ENCODE peak calls at places on chromosomes 4 and X, in four cellular contexts. One of them, this sample, is unnamed.

GRCh38 chrX:41559662-41560061 is 112.5 kb downstream of the NYX start:
- DNase-seq in epithelial cell of esophagus: peak; percentile 1
- DNase-seq in pancreas: no peak
- DNase-seq in A549: no peak
- DNase-seq in this sample: peak; percentile 43

GRCh38 chr4:175953960-175954521 is 111.6 kb upstream of the WDR17 start:
- DNase-seq in epithelial cell of esophagus: peak; percentile 11
- DNase-seq in pancreas: no peak
- DNase-seq in A549: no peak
- DNase-seq in this sample: no peak

GRCh38 chr4:53273726-53274125 is 92.1 kb downstream of the SCFD2 start:
- DNase-seq in epithelial cell of esophagus: peak; percentile 7
- DNase-seq in pancreas: no peak
- DNase-seq in A549: no peak
- DNase-seq in this sample: peak; percentile 24

GRCh38 chr4:114264877-114265291 is 285.4 kb upstream of the ARSJ start:
- DNase-seq in epithelial cell of esophagus: peak; percentile 91
- DNase-seq in pancreas: no peak
- DNase-seq in A549: no peak
- DNase-seq in this sample: no peak

GRCh38 chr4:108512615-108513505 is 107.5 kb upstream of the RPL34 start:
- DNase-seq in epithelial cell of esophagus: peak; percentile 43
- DNase-seq in pancreas: no peak
- DNase-seq in A549: no peak
- DNase-seq in this sample: peak; percentile 67

GRCh38 chr4:34200535-34200934 is 2043.8 kb downstream of the ARAP2 start:
- DNase-seq in epithelial cell of esophagus: no peak
- DNase-seq in pancreas: no peak
- DNase-seq in A549: no peak
- DNase-seq in this sample: no peak

GRCh38 chrX:112746812-112747630 is 67.3 kb upstream of the LHFPL1 start:
- DNase-seq in epithelial cell of esophagus: no peak
- DNase-seq in pancreas: no peak
- DNase-seq in A549: no peak
- DNase-seq in this sample: no peak

GRCh38 chr4:107094332-107094731 is 58.2 kb upstream of the DKK2 start:
- DNase-seq in epithelial cell of esophagus: peak; percentile 51
- DNase-seq in pancreas: no peak
- DNase-seq in A549: no peak
- DNase-seq in this sample: no peak

GRCh38 chr4:150211016-150211415 is 132.8 kb downstream of the DCLK2 start:
- DNase-seq in epithelial cell of esophagus: no peak
- DNase-seq in pancreas: peak; percentile 82
- DNase-seq in A549: no peak
- DNase-seq in this sample: no peak

DNA sequence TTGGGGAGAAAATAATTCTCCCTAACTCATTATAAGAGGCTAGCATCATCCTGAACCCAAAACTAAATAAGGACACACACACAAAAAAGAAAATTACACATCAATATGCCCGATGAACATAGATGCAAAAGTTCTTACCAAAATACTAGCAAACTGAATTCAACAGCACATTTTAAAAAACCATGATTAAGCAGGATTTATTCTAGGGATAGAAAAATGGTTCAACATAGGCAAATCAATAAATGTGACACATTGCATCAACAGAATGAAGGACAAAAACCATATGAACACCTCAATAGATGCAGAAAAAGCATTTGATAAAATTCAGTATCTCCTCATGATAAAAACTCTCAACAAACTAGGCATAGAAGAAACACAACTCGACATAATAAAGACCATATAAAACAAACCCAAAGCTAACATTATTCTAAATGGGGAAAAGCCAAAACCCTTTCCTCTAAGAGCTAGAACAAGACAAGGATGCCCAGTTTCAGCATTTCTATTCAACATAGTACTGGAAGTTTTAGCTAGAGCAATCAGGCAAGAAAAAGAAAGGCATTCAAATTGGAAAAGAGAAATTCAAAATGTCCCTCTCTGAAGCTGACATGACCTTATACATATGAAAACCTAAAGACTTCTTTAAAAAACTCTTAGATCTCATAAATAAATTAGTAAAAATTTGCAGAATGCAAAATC is 200.9 kb downstream of the NKX6-1 start:
- DNase-seq in epithelial cell of esophagus: no peak
- DNase-seq in pancreas: no peak
- DNase-seq in A549: no peak
- DNase-seq in this sample: no peak
- TF ChIP-seq CTCF in epithelial cell of esophagus: no peak
- TF ChIP-seq CTCF in pancreas: no peak
- TF ChIP-seq CTCF in A549: no peak
- TF ChIP-seq CTCF in this sample: no peak

GRCh38 chrX:48030237-48030636 is 23.4 kb downstream of the SPACA5 start:
- DNase-seq in epithelial cell of esophagus: no peak
- DNase-seq in pancreas: no peak
- DNase-seq in A549: no peak
- DNase-seq in this sample: no peak
- H3K4me3 ChIP-seq in epithelial cell of esophagus: no peak overlapping the region
- H3K4me3 ChIP-seq in pancreas: no peak overlapping the region
- H3K4me3 ChIP-seq in A549: no peak overlapping the region
- H3K4me3 ChIP-seq in this sample: no peak overlapping the region

GRCh38 chrX:131729295-131729694 is 185.4 kb downstream of the OR13H1 start:
- DNase-seq in epithelial cell of esophagus: no peak
- DNase-seq in pancreas: peak; percentile 85
- DNase-seq in A549: no peak
- DNase-seq in this sample: peak; percentile 80
- TF ChIP-seq CTCF in epithelial cell of esophagus: no peak
- TF ChIP-seq CTCF in pancreas: peak; percentile 11
- TF ChIP-seq CTCF in A549: no peak
- TF ChIP-seq CTCF in this sample: peak; percentile 27

DNA sequence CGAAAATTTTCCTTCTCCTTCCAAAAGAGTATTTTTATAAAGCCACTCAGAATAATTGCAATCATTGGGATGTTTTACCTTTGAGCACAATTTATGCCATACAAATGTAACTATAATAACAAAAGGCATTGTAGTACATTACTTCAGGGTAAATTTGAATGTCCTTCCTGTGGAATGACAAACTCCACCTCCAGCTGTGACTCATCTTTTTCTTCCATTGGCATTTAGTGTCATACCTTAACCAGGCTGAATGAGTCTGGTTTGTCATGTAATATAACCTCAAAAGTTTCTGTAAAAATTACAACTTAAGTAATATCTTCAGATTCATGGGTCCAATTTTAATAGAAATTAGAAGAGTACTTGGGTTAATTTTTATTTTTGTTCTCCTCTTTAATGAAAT is 93.3 kb downstream of the TMEM47 start:
- DNase-seq in epithelial cell of esophagus: peak; percentile 60
- DNase-seq in pancreas: no peak
- DNase-seq in A549: no peak
- DNase-seq in this sample: no peak
- H3K4me3 ChIP-seq in epithelial cell of esophagus: no peak overlapping the region
- H3K4me3 ChIP-seq in pancreas: no peak overlapping the region
- H3K4me3 ChIP-seq in A549: no peak overlapping the region
- H3K4me3 ChIP-seq in this sample: no peak overlapping the region

GRCh38 chr4:67873116-67873515 is 10.7 kb downstream of the TMPRSS11D start:
- DNase-seq in epithelial cell of esophagus: peak; percentile 77
- DNase-seq in pancreas: no peak
- DNase-seq in A549: no peak
- DNase-seq in this sample: no peak

GRCh38 chr4:67869580-67870190 is 14.1 kb downstream of the TMPRSS11D start:
- DNase-seq in epithelial cell of esophagus: peak; percentile 57
- DNase-seq in pancreas: no peak
- DNase-seq in A549: no peak
- DNase-seq in this sample: no peak

GRCh38 chr4:67877086-67877485 is 6.7 kb downstream of the TMPRSS11D start:
- DNase-seq in epithelial cell of esophagus: no peak
- DNase-seq in pancreas: no peak
- DNase-seq in A549: no peak
- DNase-seq in this sample: no peak

GRCh38 chr4:67875011-67875410 is 8.8 kb downstream of the TMPRSS11D start:
- DNase-seq in epithelial cell of esophagus: peak; percentile 57
- DNase-seq in pancreas: no peak
- DNase-seq in A549: no peak
- DNase-seq in this sample: no peak

DNA sequence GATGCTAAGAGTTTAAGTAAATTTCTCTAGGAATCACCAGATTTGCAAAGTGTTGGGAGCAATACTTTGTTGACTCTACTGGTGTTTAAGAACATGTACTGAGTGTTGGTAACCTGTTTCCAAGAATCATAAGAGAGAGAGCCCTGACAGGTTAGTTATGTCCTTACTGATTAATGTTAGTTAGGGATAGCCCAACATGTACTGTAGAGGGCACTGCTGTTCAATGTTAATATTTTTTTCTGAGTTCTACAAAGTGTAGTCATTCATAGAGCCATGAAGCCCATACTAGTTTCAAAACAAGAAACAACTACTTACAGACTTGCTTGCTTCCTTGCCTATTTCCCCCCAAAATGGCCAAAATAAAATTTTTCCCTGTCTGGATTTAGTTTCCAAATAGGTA is 11.9 kb downstream of the TMPRSS11D start:
- DNase-seq in epithelial cell of esophagus: peak; percentile 80
- DNase-seq in pancreas: no peak
- DNase-seq in A549: peak; percentile 3
- DNase-seq in this sample: peak; percentile 26
- TF ChIP-seq CTCF in epithelial cell of esophagus: peak; percentile 54
- TF ChIP-seq CTCF in pancreas: peak; percentile 13
- TF ChIP-seq CTCF in A549: peak; percentile 28
- TF ChIP-seq CTCF in this sample: peak; percentile 43

GRCh38 chr4:142703694-142704309 is 142.3 kb downstream of the INPP4B start:
- DNase-seq in epithelial cell of esophagus: no peak
- DNase-seq in pancreas: no peak
- DNase-seq in A549: no peak
- DNase-seq in this sample: no peak
- H3K4me3 ChIP-seq in epithelial cell of esophagus: no peak overlapping the region
- H3K4me3 ChIP-seq in pancreas: no peak overlapping the region
- H3K4me3 ChIP-seq in A549: no peak overlapping the region
- H3K4me3 ChIP-seq in this sample: no peak overlapping the region

DNA sequence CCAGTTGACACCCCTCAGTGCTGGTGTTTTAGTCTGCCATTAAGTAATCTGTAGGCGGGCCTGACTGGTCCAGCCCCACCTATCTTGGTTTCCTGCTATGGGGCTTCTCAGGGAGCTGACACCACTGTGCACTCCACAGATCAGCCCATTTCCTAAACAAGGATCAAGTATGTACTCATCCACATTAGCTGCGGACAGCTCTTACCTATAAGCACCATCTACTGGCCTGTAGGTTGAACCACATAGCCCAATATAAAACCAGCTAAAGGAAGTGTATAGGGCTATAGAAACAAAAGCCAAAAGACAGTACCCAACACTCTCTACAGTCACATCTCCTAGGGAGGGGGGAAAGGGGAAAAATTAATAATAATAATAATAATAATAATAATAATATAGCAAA is 353.5 kb upstream of the CXorf51B start:
- DNase-seq in epithelial cell of esophagus: no peak
- DNase-seq in pancreas: no peak
- DNase-seq in A549: no peak
- DNase-seq in this sample: no peak
- TF ChIP-seq CTCF in epithelial cell of esophagus: no peak
- TF ChIP-seq CTCF in pancreas: no peak
- TF ChIP-seq CTCF in A549: no peak
- TF ChIP-seq CTCF in this sample: no peak

DNA sequence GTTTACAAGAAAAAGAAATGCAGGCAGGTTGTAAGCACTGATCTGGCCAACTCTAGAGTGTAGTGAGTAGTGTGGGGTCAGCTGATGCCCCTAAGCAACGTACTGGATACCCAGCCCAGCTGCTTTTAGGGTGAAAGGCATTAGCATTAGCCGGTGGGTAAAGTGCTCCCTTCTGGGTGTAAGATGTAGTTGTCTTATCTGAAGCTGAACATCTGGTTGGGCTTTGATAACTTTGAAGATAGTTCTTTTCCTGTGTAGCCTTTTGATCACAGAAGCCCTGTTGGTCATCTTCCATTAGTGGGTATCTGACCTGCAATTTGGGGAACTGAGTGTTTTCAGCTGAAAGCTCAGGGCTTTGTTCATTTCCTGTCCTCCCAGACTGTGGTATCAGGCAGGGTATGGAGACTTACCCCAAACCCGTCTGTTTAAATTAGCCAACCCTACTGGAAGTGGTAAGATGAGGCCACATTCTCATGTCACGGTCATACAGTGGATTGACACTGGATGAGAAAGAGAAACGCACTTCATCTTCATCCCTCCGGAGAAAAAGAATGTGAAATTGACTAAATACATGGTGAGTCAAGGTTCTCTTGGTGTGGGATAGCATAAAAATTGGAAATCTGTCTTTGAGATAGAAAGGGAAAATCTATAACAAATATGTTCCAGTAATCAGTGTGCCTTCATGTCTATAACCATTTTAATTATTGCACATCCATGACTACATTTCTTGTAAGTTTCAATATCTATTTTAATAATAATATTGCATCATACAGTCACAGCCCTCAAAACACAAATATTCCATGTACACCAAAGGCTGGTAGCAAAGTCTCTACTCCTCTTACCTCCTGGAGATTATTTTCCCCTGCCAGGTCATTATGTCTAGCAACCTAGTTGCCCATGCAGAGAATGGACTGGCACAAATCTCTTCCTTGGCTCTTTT is 8.7 kb downstream of the RHOH start:
- DNase-seq in epithelial cell of esophagus: no peak
- DNase-seq in pancreas: no peak
- DNase-seq in A549: no peak
- DNase-seq in this sample: no peak
- H3K4me3 ChIP-seq in epithelial cell of esophagus: no peak overlapping the region
- H3K4me3 ChIP-seq in pancreas: no peak overlapping the region
- H3K4me3 ChIP-seq in A549: no peak overlapping the region
- H3K4me3 ChIP-seq in this sample: no peak overlapping the region

This sample was measured in astrocyte of the cerebellum.